ENCODE peak calls at places on chromosomes 5 and 9, in ten cellular contexts. M is GM23248, X is A549, I is lower lobe of right lung, E is IMR-90, O is left ventricle myocardium inferior, U is mammary epithelial cell, T is colonic mucosa, V is RWPE1, B is dorsolateral prefrontal cortex. G is an unnamed sample.

GRCh38 chr5:160048131-160048530 is 39.2 kb downstream of the TTC1 start:
- DNase-seq in X (no peak), I (no peak), O (no peak), T (no peak), U (no peak), E (no peak), B (no peak), M (no peak), V (no peak), G (no peak)

GRCh38 chr9:82457959-82458358 is 469.4 kb downstream of the SPATA31D1 start:
- DNase-seq in E (no peak), M (no peak), X (no peak), I (no peak), V (no peak), B (no peak), O (no peak), U (no peak), T (no peak), G (no peak)

GRCh38 chr5:153559926-153560325 is 69.5 kb downstream of the GRIA1 start:
- DNase-seq in E (no peak), I (no peak), U (no peak), B (no peak), X (no peak), V (no peak), O (no peak), M (no peak), T (no peak), G (no peak)

GRCh38 chr9:130183133-130183762 is 11.0 kb downstream of the NCS1 start:
- DNase-seq in M (peak), B (no peak), U (peak), X (peak), O (no peak), I (no peak), T (no peak), V (no peak), E (peak), G (no peak)

GRCh38 chr5:168177831-168178450 is 113.5 kb upstream of the WWC1 start:
- DNase-seq in E (no peak), X (no peak), V (no peak), T (no peak), M (no peak), O (peak), U (no peak), I (no peak), B (no peak), G (no peak)

GRCh38 chr5:154652746-154653417 is 102.3 kb upstream of the LARP1 start:
- DNase-seq in I (no peak), X (no peak), U (no peak), T (no peak), M (peak), B (no peak), O (no peak), E (no peak), V (no peak), G (no peak)

GRCh38 chr5:55541056-55541635 is 6.4 kb upstream of the PLPP1 start:
- DNase-seq in X (no peak), E (no peak), B (no peak), V (no peak), U (no peak), T (no peak), M (no peak), I (no peak), O (no peak), G (no peak)

GRCh38 chr5:115377468-115378217 is 81.2 kb upstream of the CCDC112 start:
- DNase-seq in I (no peak), X (peak), E (peak), M (peak), V (peak), B (no peak), U (peak), T (no peak), O (no peak), G (no peak)

GRCh38 chr9:100756217-100756616 is 178.3 kb downstream of the CAVIN4 start:
- DNase-seq in V (no peak), X (no peak), I (no peak), E (no peak), O (no peak), U (no peak), M (peak), T (no peak), B (no peak), G (no peak)

GRCh38 chr5:95942414-95942813 is 19.2 kb downstream of the ELL2 start:
- DNase-seq in M (no peak), V (no peak), T (no peak), E (no peak), I (no peak), B (no peak), O (no peak), U (no peak), X (no peak), G (no peak)

DNA sequence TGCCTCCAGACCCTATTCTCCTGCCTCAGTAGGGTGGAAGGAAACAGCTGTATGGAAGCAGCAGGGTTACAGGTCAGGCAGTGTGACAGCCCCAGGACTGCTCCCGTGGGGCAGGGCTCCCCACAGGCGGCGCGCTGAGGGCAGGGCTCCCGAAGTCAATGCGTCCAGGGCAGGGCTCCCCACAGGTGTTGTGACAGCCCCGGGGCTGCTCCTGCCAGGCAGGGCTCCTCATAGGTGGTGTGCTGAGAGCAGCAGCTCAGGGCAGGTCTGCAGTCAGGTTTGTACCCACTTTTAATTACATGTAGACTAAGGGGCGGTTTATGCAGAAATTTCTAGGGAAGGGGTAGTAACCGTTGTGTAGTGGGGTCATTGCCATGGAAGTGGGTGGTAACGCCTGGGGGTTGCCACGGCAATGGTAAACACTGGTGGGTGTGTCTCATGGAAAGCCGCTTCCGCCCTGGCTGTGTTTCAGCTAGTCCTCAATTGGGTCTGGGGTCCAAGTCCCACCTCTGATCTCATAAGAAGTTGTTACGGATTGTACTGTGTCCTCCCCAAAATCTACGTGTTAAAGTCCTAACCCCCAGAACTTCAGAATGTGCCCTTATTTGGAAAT is 16.7 kb upstream of the TERT start:
- DNase-seq in I (peak), T (no peak), E (no peak), V (no peak), U (no peak), X (no peak), B (no peak), M (no peak), O (no peak), G (no peak)
- H3K27ac ChIP-seq in I (no peak), T (no peak), E (no peak), V (no peak), U (no peak), X (no peak), B (no peak), M (no peak), O (no peak), G (no peak)

GRCh38 chr5:132475939-132476852 is 14.4 kb downstream of the IRF1 start:
- DNase-seq in T (peak), I (no peak), U (no peak), X (no peak), V (no peak), B (peak), E (no peak), M (no peak), O (no peak), G (no peak)
- H3K27ac ChIP-seq in T (peak), I (peak), U (no peak), X (no peak), V (peak), B (no peak), E (no peak), M (no peak), O (peak), G (no peak)

DNA sequence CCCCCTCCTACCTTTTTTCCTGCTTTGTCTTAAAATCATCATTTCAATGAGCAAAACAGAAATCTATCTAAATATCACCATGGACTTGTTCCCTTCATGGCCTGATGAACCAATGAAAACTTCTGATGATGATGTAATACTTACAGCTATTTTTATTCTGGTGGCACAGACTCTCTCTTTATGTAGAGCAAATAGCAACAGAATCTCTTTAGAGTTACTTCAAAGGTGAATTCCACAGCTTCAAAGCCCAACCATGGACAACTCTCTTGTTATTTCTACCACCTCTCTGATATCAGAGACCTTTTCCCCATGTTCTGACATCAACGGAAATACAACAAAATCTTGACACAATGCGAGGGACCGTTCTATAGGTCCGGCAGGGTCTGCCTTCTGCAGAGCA is 70.1 kb downstream of the RETREG1 start:
- DNase-seq in E (no peak), V (no peak), I (no peak), U (no peak), X (no peak), T (no peak), O (no peak), M (no peak), B (no peak), G (no peak)
- H3K27ac ChIP-seq in E (no peak), V (no peak), I (no peak), U (no peak), X (no peak), T (no peak), O (peak), M (no peak), B (peak), G (no peak)

GRCh38 chr5:122561209-122561608 is 213.7 kb upstream of the SNX2 start:
- DNase-seq in U (no peak), X (no peak), O (no peak), E (no peak), B (no peak), V (no peak), I (no peak), M (no peak), T (no peak), G (no peak)
- H3K27ac ChIP-seq in U (no peak), X (no peak), O (no peak), E (no peak), B (no peak), V (no peak), I (no peak), M (no peak), T (no peak), G (no peak)

GRCh38 chr9:114395196-114395595 is 7.4 kb upstream of the AKNA start:
- DNase-seq in I (no peak), X (no peak), O (no peak), V (no peak), T (no peak), U (no peak), M (no peak), E (no peak), B (no peak), G (no peak)

GRCh38 chr9:114389612-114390368 is 2.0 kb upstream of the AKNA start:
- DNase-seq in B (no peak), O (no peak), T (no peak), V (no peak), U (no peak), X (no peak), M (no peak), I (no peak), E (no peak), G (no peak)

GRCh38 chr9:114394523-114395193 is 6.9 kb upstream of the AKNA start:
- DNase-seq in E (no peak), U (no peak), T (no peak), M (no peak), I (no peak), O (no peak), V (no peak), B (no peak), X (no peak), G (no peak)

GRCh38 chr9:114390952-114391351 is 3.2 kb upstream of the AKNA start:
- DNase-seq in V (no peak), T (no peak), I (no peak), B (no peak), E (peak), M (peak), U (no peak), O (no peak), X (no peak), G (no peak)

GRCh38 chr9:114392749-114393112 is 4.9 kb upstream of the AKNA start:
- DNase-seq in M (no peak), B (no peak), O (no peak), I (no peak), E (no peak), U (no peak), T (peak), X (no peak), V (no peak), G (no peak)
- H3K27ac ChIP-seq in M (no peak), B (no peak), O (peak), I (peak), E (no peak), U (no peak), T (peak), X (no peak), V (no peak), G (no peak)

GRCh38 chr5:142290574-142291299 is 34.1 kb downstream of the SPRY4 start:
- DNase-seq in V (no peak), I (no peak), O (peak), U (peak), M (peak), B (no peak), E (peak), T (peak), X (no peak), G (peak)
- H3K27ac ChIP-seq in V (no peak), I (no peak), O (peak), U (no peak), M (no peak), B (no peak), E (no peak), T (no peak), X (no peak), G (no peak)